ENCODE peak calls at places on chromosome 4, in nine cellular contexts. E is GM04503; F is activated CD4-positive, alpha-beta T cell treated with anti-CD3 and anti-CD28 coated beads, Interleukin-2, amount 50 U/mL, for 1 hour; A is gastrocnemius medialis; R is ecto neural progenitor cell; Q is NCI-H2081; V is HT1080; O is hypothalamus; M is activated CD8-positive, alpha-beta memory T cell treated with anti-CD3 and anti-CD28 coated beads for 48 hours. Z is an unnamed sample.

GRCh38 chr4:163484906-163485305 is 9.6 kb upstream of the TMA16 start:
- DNase-seq in E (no peak), F (peak; percentile 46), A (no peak), R (peak; percentile 73), Q (peak; percentile 27), V (peak; percentile 15), O (peak; percentile 15), M (peak; percentile 12), Z (no peak)

GRCh38 chr4:94892051-94892450 is 134.3 kb downstream of the BMPR1B start:
- DNase-seq in E (no peak), F (no peak), A (no peak), R (no peak), Q (no peak), V (no peak), O (no peak), M (no peak), Z (no peak)

GRCh38 chr4:177118596-177118995 is 191.1 kb upstream of the NEIL3 start:
- DNase-seq in E (peak; percentile 99), F (no peak), A (peak; percentile 51), R (no peak), Q (no peak), V (no peak), O (no peak), M (no peak), Z (no peak)

GRCh38 chr4:108717386-108717785 is 45.5 kb downstream of the ETNPPL start:
- DNase-seq in E (no peak), F (no peak), A (no peak), R (no peak), Q (no peak), V (no peak), O (no peak), M (no peak), Z (no peak)

GRCh38 chr4:125705681-125706080 is 390.9 kb downstream of the FAT4 start:
- DNase-seq in E (no peak), F (no peak), A (no peak), R (no peak), Q (no peak), V (no peak), O (no peak), M (no peak), Z (no peak)

GRCh38 chr4:1967512-1968149 is 41.1 kb downstream of the NELFA start:
- DNase-seq in E (no peak), F (no peak), A (no peak), R (no peak), Q (no peak), V (no peak), O (no peak), M (no peak), Z (no peak)

GRCh38 chr4:152679414-152680281 is at the start of gene TMEM154:
- DNase-seq in E (peak; percentile 18), F (peak; percentile 58), A (no peak), R (peak; percentile 82), Q (peak; percentile 47), V (peak; percentile 95), O (peak; percentile 44), M (peak; percentile 31), Z (peak; percentile 38)

GRCh38 chr4:113442821-113443220 is 318.7 kb downstream of the CAMK2D start:
- DNase-seq in E (no peak), F (no peak), A (no peak), R (no peak), Q (no peak), V (peak; percentile 5), O (no peak), M (no peak), Z (no peak)

GRCh38 chr4:5706486-5707290 is 1.7 kb downstream of the EVC2 start:
- DNase-seq in E (no peak), F (no peak), A (no peak), R (no peak), Q (no peak), V (no peak), O (no peak), M (no peak), Z (no peak)

GRCh38 chr4:5912614-5913019 is 19.7 kb upstream of the CRMP1 start:
- DNase-seq in E (no peak), F (no peak), A (no peak), R (no peak), Q (peak; percentile 67), V (peak; percentile 11), O (no peak), M (no peak), Z (no peak)

GRCh38 chr4:111228874-111229273 is 606.0 kb upstream of the PITX2 start:
- DNase-seq in E (peak; percentile 58), F (no peak), A (no peak), R (no peak), Q (no peak), V (peak; percentile 71), O (no peak), M (no peak), Z (no peak)

GRCh38 chr4:180449395-180449956 is 1793.7 kb upstream of the TENM3 start:
- DNase-seq in E (no peak), F (no peak), A (no peak), R (no peak), Q (peak; percentile 68), V (peak; percentile 60), O (peak; percentile 2), M (no peak), Z (no peak)

GRCh38 chr4:67332627-67333026 is 212.7 kb downstream of the CENPC start:
- DNase-seq in E (no peak), F (no peak), A (no peak), R (no peak), Q (no peak), V (peak; percentile 16), O (no peak), M (no peak), Z (no peak)

GRCh38 chr4:48698029-48698901 is 81.8 kb downstream of the FRYL start:
- DNase-seq in E (peak; percentile 68), F (no peak), A (peak; percentile 61), R (no peak), Q (no peak), V (peak; percentile 92), O (no peak), M (no peak), Z (no peak)